ENCODE peak calls at places on chromosomes 2 and 18, in seven cellular contexts. Z is activated gamma-delta T cell treated with Interleukin-2 at 50 U/mL for 16 hours; T is mesendoderm; K is activated effector memory CD4-positive, alpha-beta T cell treated with Interleukin-2 at 50 U/mL for 16 hours; A is stimulated activated CD8-positive, alpha-beta memory T cell treated with anti-CD3 and anti-CD28 coated beads, Interleukin-12 subunit alpha, Interleukin-12 subunit beta, amount 100 ng/mL, for 1 hour; F is naive thymus-derived CD4-positive, alpha-beta T cell; Y is NCI-H748 treated with DMSO at 0.1 percent for 48 hours. R is an unnamed sample.

GRCh38 chr2:179655627-179656026 is 205.8 kb downstream of the ZNF385B start:
- DNase-seq in Z (no peak), T (no peak), K (no peak), A (no peak), F (no peak), Y (no peak), R (no peak)

GRCh38 chr2:3301001-3301400 is 76.6 kb downstream of the EIPR1 start:
- DNase-seq in Z (no peak), T (no peak), K (no peak), A (no peak), F (no peak), Y (no peak), R (no peak)

GRCh38 chr2:105406221-105406620 is 7.4 kb upstream of the FHL2 start:
- DNase-seq in Z (no peak), T (no peak), K (no peak), A (no peak), F (no peak), Y (no peak), R (no peak)

GRCh38 chr2:75100011-75100680 is 99.2 kb downstream of the TACR1 start:
- DNase-seq in Z (no peak), T (no peak), K (no peak), A (no peak), F (no peak), Y (no peak), R (peak; percentile 32)

GRCh38 chr2:190093793-190094192 is 31.3 kb upstream of the MSTN start:
- DNase-seq in Z (no peak), T (peak; percentile 36), K (no peak), A (no peak), F (no peak), Y (no peak), R (peak; percentile 15)

GRCh38 chr2:65880451-65880850 is 448.1 kb upstream of the SPRED2 start:
- DNase-seq in Z (no peak), T (peak; percentile 52), K (no peak), A (no peak), F (no peak), Y (no peak), R (no peak)

GRCh38 chr2:28326873-28327495 is 65.7 kb upstream of the FOSL2 start:
- DNase-seq in Z (no peak), T (no peak), K (no peak), A (no peak), F (no peak), Y (no peak), R (no peak)

GRCh38 chr2:172169611-172170010 is 66.9 kb upstream of the DLX2 start:
- DNase-seq in Z (no peak), T (no peak), K (no peak), A (no peak), F (no peak), Y (no peak), R (no peak)

GRCh38 chr2:205364261-205364660 is 318.0 kb upstream of the NRP2 start:
- DNase-seq in Z (no peak), T (peak; percentile 72), K (no peak), A (no peak), F (no peak), Y (no peak), R (no peak)

GRCh38 chr2:128416366-128416765 is 97.7 kb upstream of the HS6ST1 start:
- DNase-seq in Z (no peak), T (no peak), K (no peak), A (no peak), F (no peak), Y (no peak), R (no peak)

GRCh38 chr18:51069885-51070284 is 39.9 kb downstream of the SMAD4 start:
- DNase-seq in Z (no peak), T (no peak), K (no peak), A (no peak), F (no peak), Y (no peak), R (no peak)

GRCh38 chr18:79241755-79242154 is 154.0 kb upstream of the NFATC1 start:
- DNase-seq in Z (no peak), T (no peak), K (no peak), A (no peak), F (no peak), Y (peak; percentile 95), R (no peak)

GRCh38 chr2:120253021-120253882 is 600 bp downstream of the RALB start:
- DNase-seq in Z (no peak), T (peak; percentile 80), K (peak; percentile 5), A (no peak), F (peak; percentile 14), Y (no peak), R (peak; percentile 89)

GRCh38 chr18:36412778-36413177 is 115.3 kb downstream of the FHOD3 start:
- DNase-seq in Z (no peak), T (peak; percentile 68), K (no peak), A (no peak), F (no peak), Y (no peak), R (peak; percentile 28)

GRCh38 chr2:89842180-89842908 is 1150.9 kb downstream of the RPIA start:
- DNase-seq in Z (no peak), T (no peak), K (no peak), A (no peak), F (no peak), Y (no peak), R (no peak)

R was measured in hepatocyte.